ENCODE peak calls at places on chromosomes 3 and 15, in five cellular contexts. Q, P, K, S and C are unnamed samples.

GRCh38 chr15:45635191-45635638 is 386 bp downstream of the SQOR start:
- DNase-seq in Q (peak; percentile 38), P (peak; percentile 83), K (no peak), S (peak; percentile 73), C (peak; percentile 62)

GRCh38 chr3:124669470-124669869 is 60.8 kb upstream of the UMPS start:
- DNase-seq in Q (no peak), P (no peak), K (no peak), S (no peak), C (no peak)

GRCh38 chr15:77504310-77504709 is 83.6 kb downstream of the HMG20A start:
- DNase-seq in Q (peak; percentile 40), P (peak; percentile 78), K (no peak), S (peak; percentile 33), C (no peak)

GRCh38 chr3:9951126-9951525 is 1.1 kb downstream of the PRRT3 start:
- DNase-seq in Q (no peak), P (no peak), K (no peak), S (no peak), C (no peak)

GRCh38 chr15:51203797-51204196 is 109.1 kb upstream of the TNFAIP8L3 start:
- DNase-seq in Q (no peak), P (no peak), K (no peak), S (no peak), C (no peak)

GRCh38 chr3:27171113-27171512 is 198.1 kb downstream of the NEK10 start:
- DNase-seq in Q (no peak), P (no peak), K (no peak), S (no peak), C (no peak)

GRCh38 chr15:48936666-48937065 is 27.1 kb downstream of the SHC4 start:
- DNase-seq in Q (no peak), P (no peak), K (peak; percentile 58), S (no peak), C (no peak)

GRCh38 chr3:188264231-188265213 is 110.6 kb downstream of the LPP start:
- DNase-seq in Q (peak; percentile 40), P (no peak), K (no peak), S (no peak), C (no peak)

GRCh38 chr3:188196232-188196990 is 42.5 kb downstream of the LPP start:
- DNase-seq in Q (no peak), P (no peak), K (no peak), S (no peak), C (no peak)

GRCh38 chr15:78051622-78052405 is 25.7 kb downstream of the TBC1D2B start:
- DNase-seq in Q (no peak), P (no peak), K (no peak), S (peak; percentile 77), C (peak; percentile 57)

GRCh38 chr15:53272116-53272515 is 482.0 kb upstream of the ONECUT1 start:
- DNase-seq in Q (no peak), P (no peak), K (no peak), S (no peak), C (no peak)

GRCh38 chr3:17195192-17195611 is 310.4 kb downstream of the PLCL2 start:
- DNase-seq in Q (no peak), P (no peak), K (no peak), S (no peak), C (no peak)

GRCh38 chr3:149396476-149396875 is 19.0 kb upstream of the TM4SF1 start:
- DNase-seq in Q (no peak), P (no peak), K (no peak), S (no peak), C (no peak)

GRCh38 chr3:177820683-177821316 is 623.5 kb upstream of the TBL1XR1 start:
- DNase-seq in Q (no peak), P (no peak), K (no peak), S (no peak), C (no peak)

GRCh38 chr3:138842483-138843188 is 7.9 kb upstream of the PIK3CB start:
- DNase-seq in Q (no peak), P (no peak), K (no peak), S (no peak), C (no peak)

GRCh38 chr15:83010709-83011270 is 649 bp downstream of the C15orf40 start:
- DNase-seq in Q (peak; percentile 18), P (peak; percentile 80), K (peak; percentile 69), S (peak; percentile 64), C (peak; percentile 71)

GRCh38 chr3:143856252-143856977 is 8.1 kb upstream of the SLC9A9 start:
- DNase-seq in Q (no peak), P (no peak), K (no peak), S (no peak), C (no peak)

GRCh38 chr3:39000008-39000450 is 51.7 kb downstream of the SCN11A start:
- DNase-seq in Q (no peak), P (no peak), K (no peak), S (no peak), C (no peak)

GRCh38 chr3:39705351-39705900 is 104.0 kb upstream of the MYRIP start:
- DNase-seq in Q (no peak), P (no peak), K (no peak), S (no peak), C (no peak)

GRCh38 chr3:56874269-56874668 is 72.5 kb upstream of the ARHGEF3 start:
- DNase-seq in Q (no peak), P (no peak), K (no peak), S (no peak), C (no peak)

GRCh38 chr3:124636101-124636862 is 94.0 kb upstream of the UMPS start:
- DNase-seq in Q (no peak), P (no peak), K (no peak), S (no peak), C (no peak)

GRCh38 chr15:101148881-101149664 is 102.8 kb downstream of the CHSY1 start:
- DNase-seq in Q (no peak), P (peak; percentile 34), K (no peak), S (no peak), C (no peak)

GRCh38 chr3:66938338-66938963 is 59.7 kb upstream of the KBTBD8 start:
- DNase-seq in Q (no peak), P (no peak), K (no peak), S (no peak), C (peak; percentile 19)

GRCh38 chr15:93111451-93111850 is 22.4 kb upstream of the RGMA start:
- DNase-seq in Q (no peak), P (no peak), K (no peak), S (no peak), C (no peak)

GRCh38 chr3:61577760-61578159 is 16.4 kb downstream of the PTPRG start:
- DNase-seq in Q (no peak), P (no peak), K (no peak), S (no peak), C (no peak)

GRCh38 chr15:36430721-36431265 is 148.6 kb upstream of the CDIN1 start:
- DNase-seq in Q (no peak), P (no peak), K (no peak), S (no peak), C (no peak)

GRCh38 chr3:8457039-8457438 is 44.6 kb upstream of the LMCD1 start:
- DNase-seq in Q (no peak), P (no peak), K (no peak), S (no peak), C (no peak)

GRCh38 chr3:139322346-139322745 is 21.5 kb upstream of the MRPS22 start:
- DNase-seq in Q (no peak), P (no peak), K (no peak), S (no peak), C (no peak)

GRCh38 chr3:134796313-134797079 is 1.4 kb downstream of the EPHB1 start:
- DNase-seq in Q (no peak), P (no peak), K (no peak), S (no peak), C (no peak)

GRCh38 chr15:91316123-91316522 is 216.1 kb downstream of the SV2B start:
- DNase-seq in Q (no peak), P (no peak), K (no peak), S (no peak), C (no peak)

GRCh38 chr15:68658151-68658550 is 79.4 kb downstream of the CORO2B start:
- DNase-seq in Q (no peak), P (no peak), K (no peak), S (no peak), C (no peak)

GRCh38 chr3:197308591-197308990 is 10.2 kb upstream of the DLG1 start:
- DNase-seq in Q (no peak), P (no peak), K (no peak), S (no peak), C (no peak)

GRCh38 chr3:44729384-44729910 is at the start of gene ZNF501:
- DNase-seq in Q (peak; percentile 80), P (peak; percentile 97), K (peak; percentile 76), S (peak; percentile 94), C (peak; percentile 92)

GRCh38 chr3:44734646-44735168 is 5.3 kb downstream of the ZNF501 start:
- DNase-seq in Q (no peak), P (no peak), K (no peak), S (no peak), C (no peak)
- H3K9me3 ChIP-seq in Q (peaks cover 93% of the 10 kb centered on the region), P (peaks cover 94% of the 10 kb centered on the region), K (peaks cover 14% of the 10 kb centered on the region), S (peaks cover 96% of the 10 kb centered on the region), C (no peaks in the 10 kb centered on the region)

DNA sequence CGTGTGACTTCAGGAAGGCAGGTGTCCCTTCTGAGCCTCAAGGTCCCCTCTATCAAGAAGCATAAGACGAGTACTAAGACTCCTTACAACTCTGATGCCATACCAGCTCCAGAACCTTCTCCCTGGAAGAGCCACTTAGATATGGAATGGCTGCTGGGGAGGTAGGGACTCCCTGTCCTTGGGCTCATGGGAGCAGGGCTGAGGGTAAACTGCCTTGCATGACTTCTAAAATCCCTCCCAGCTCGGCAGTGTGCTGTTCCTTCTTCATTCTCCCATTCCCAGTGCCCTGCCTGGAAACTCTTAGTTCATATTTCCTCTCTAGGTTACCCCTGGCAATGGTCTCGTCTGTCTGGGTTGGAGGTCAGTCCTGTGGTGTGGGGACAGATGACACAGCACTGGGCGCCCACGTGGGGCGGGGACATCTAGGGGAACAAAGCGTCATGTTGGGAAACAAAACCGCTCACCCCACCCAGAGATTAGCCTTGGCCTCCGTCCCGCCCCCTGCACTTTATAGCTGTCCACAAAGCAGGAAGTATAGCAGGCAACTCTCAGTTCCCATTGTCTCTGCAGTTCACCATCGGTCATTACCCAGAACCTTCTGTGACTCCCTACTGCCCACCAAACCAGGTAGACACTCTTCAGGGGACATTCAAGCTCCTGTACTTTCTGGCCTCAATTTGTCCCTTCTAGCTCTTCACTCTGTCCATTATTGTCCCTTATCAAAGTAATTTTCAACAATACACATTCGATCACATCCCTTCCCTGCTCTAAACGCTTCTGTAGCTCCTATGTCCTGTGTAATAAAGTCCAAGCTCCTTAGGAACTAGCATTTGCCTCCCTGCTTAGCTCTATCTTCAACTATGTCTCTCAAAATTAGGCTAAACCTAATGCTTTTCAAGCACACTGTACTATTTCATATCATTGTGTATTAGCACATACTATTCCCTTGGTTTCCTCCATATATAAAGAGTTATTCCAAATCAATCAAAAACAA is 73.8 kb downstream of the IQSEC1 start:
- DNase-seq in Q (peak; percentile 65), P (peak; percentile 96), K (no peak), S (peak; percentile 85), C (peak; percentile 22)
- H3K4me3 ChIP-seq in Q (no peak overlapping the region), P (no peak overlapping the region), K (no peak overlapping the region), S (no peak overlapping the region), C (no peak overlapping the region)

DNA sequence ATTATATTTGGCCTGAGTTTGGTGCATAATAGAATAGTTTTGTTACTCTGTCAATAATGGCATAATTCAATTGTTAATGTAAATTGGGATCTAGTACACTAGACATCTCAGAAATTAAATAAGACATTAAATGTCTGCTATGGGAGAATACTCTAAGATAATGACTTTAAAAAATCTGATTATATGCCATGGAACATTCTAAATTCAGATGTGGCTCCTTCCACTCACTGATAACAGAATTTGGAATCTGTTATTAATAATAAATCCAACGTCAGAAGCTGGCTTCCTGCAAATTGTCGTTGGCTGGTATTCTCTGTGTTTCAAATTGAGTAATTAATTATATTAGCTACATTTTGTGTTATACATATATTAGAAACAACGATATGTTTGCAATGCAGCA is 258.1 kb downstream of the CNTN6 start:
- DNase-seq in Q (no peak), P (no peak), K (no peak), S (no peak), C (no peak)
- H3K9me3 ChIP-seq in Q (no peaks in the 10 kb centered on the region), P (no peaks in the 10 kb centered on the region), K (no peaks in the 10 kb centered on the region), S (no peaks in the 10 kb centered on the region), C (no peaks in the 10 kb centered on the region)

GRCh38 chr3:43079536-43080332 is 26.1 kb downstream of the POMGNT2 start:
- DNase-seq in Q (no peak), P (no peak), K (no peak), S (no peak), C (no peak)
- H3K4me3 ChIP-seq in Q (no peak overlapping the region), P (no peak overlapping the region), K (no peak overlapping the region), S (no peak overlapping the region), C (no peak overlapping the region)